ENCODE peak calls at places on chromosome 5, in seven cellular contexts. V is HuH-7, U is lung, S is mesothelial cell of epicardium, J is aorta, Q is NCI-H146, I is psoas muscle. X is an unnamed sample.

GRCh38 chr5:56735845-56736641 is 79.3 kb upstream of the MAP3K1 start:
- DNase-seq in S (no peak), J (no peak), V (no peak), U (no peak), Q (no peak), I (no peak), X (no peak)

GRCh38 chr5:111583761-111584203 is 71.4 kb upstream of the STARD4 start:
- DNase-seq in J (no peak), I (no peak), U (no peak), V (no peak), Q (no peak), S (no peak), X (no peak)

GRCh38 chr5:117594165-117594564 is 1019.5 kb upstream of the SEMA6A start:
- DNase-seq in I (peak), Q (no peak), S (no peak), J (no peak), U (peak), V (no peak), X (no peak)

GRCh38 chr5:172919525-172920446 is 39.4 kb upstream of the RPL26L1 start:
- DNase-seq in Q (no peak), S (no peak), U (no peak), I (peak), V (no peak), J (peak), X (peak)

GRCh38 chr5:113059232-113059805 is 82.7 kb downstream of the DCP2 start:
- DNase-seq in V (no peak), S (no peak), Q (peak), I (peak), U (no peak), J (no peak), X (no peak)

GRCh38 chr5:151456321-151456940 is 9.0 kb downstream of the SLC36A1 start:
- DNase-seq in V (no peak), Q (no peak), J (no peak), I (no peak), S (no peak), U (no peak), X (no peak)

GRCh38 chr5:177416334-177416733 is 7.0 kb upstream of the F12 start:
- DNase-seq in S (no peak), Q (no peak), I (peak), U (peak), V (no peak), J (no peak), X (no peak)

GRCh38 chr5:98482321-98483111 is 290.9 kb upstream of the RGMB start:
- DNase-seq in I (no peak), S (no peak), J (no peak), U (no peak), V (no peak), Q (no peak), X (no peak)

GRCh38 chr5:55033568-55033967 is 9.5 kb downstream of the GZMK start:
- DNase-seq in Q (no peak), U (no peak), I (no peak), J (no peak), V (no peak), S (no peak), X (no peak)

GRCh38 chr5:73093943-73094342 is 26.4 kb upstream of the TMEM171 start:
- DNase-seq in Q (no peak), I (no peak), U (no peak), V (no peak), S (no peak), J (no peak), X (no peak)

GRCh38 chr5:40877371-40877988 is 31.8 kb upstream of the C7 start:
- DNase-seq in J (no peak), U (no peak), I (no peak), V (no peak), Q (no peak), S (no peak), X (no peak)

GRCh38 chr5:27548415-27548814 is 510.0 kb upstream of the CDH9 start:
- DNase-seq in J (no peak), U (no peak), S (no peak), V (no peak), Q (no peak), I (no peak), X (no peak)

GRCh38 chr5:96149546-96149945 is 187.9 kb upstream of the ELL2 start:
- DNase-seq in J (no peak), U (no peak), Q (no peak), I (no peak), V (no peak), S (no peak), X (no peak)

GRCh38 chr5:11595045-11595444 is 309.2 kb downstream of the CTNND2 start:
- DNase-seq in J (no peak), Q (no peak), U (no peak), I (no peak), S (no peak), V (no peak), X (no peak)

GRCh38 chr5:106097308-106097707 is 1573.4 kb downstream of the EFNA5 start:
- DNase-seq in I (no peak), Q (no peak), S (no peak), V (no peak), J (no peak), U (no peak), X (no peak)